ENCODE peak calls at places on chromosomes 4 and X, in four cellular contexts. I is HFF-Myc, S is mammary epithelial cell, M is testis. F is an unnamed sample.

GRCh38 chr4:76016383-76016782 is 6.9 kb downstream of the CXCL10 start:
- DNase-seq in I (no peak), S (peak), M (no peak), F (no peak)

GRCh38 chrX:28398352-28398751 is 188.9 kb upstream of the IL1RAPL1 start:
- DNase-seq in I (no peak), S (no peak), M (no peak), F (no peak)

GRCh38 chrX:56978172-56978571 is 17.2 kb downstream of the SPIN3 start:
- DNase-seq in I (no peak), S (peak), M (peak), F (no peak)

GRCh38 chr4:2832309-2832980 is 11.2 kb upstream of the ADD1 start:
- DNase-seq in I (no peak), S (no peak), M (no peak), F (no peak)

GRCh38 chr4:182978152-182978827 is 61.1 kb upstream of the DCTD start:
- DNase-seq in I (no peak), S (peak), M (no peak), F (peak)

GRCh38 chrX:49977319-49978090 is 55.1 kb downstream of the CLCN5 start:
- DNase-seq in I (no peak), S (no peak), M (no peak), F (no peak)

GRCh38 chr4:4386296-4386735 is 586 bp upstream of the NSG1 start:
- DNase-seq in I (no peak), S (peak), M (no peak), F (no peak)

GRCh38 chrX:45009371-45010000 is 136.5 kb downstream of the KDM6A start:
- DNase-seq in I (no peak), S (peak), M (no peak), F (no peak)

GRCh38 chr4:86250006-86250405 is 109.8 kb downstream of the MAPK10 start:
- DNase-seq in I (no peak), S (no peak), M (no peak), F (no peak)

GRCh38 chr4:94274912-94275311 is 67.2 kb downstream of the SMARCAD1 start:
- DNase-seq in I (no peak), S (no peak), M (no peak), F (peak)

GRCh38 chrX:141468940-141469339 is 115.6 kb downstream of the SPANXA1 start:
- DNase-seq in I (no peak), S (peak), M (no peak), F (peak)

GRCh38 chr4:105092356-105092755 is 54.3 kb upstream of the TET2 start:
- DNase-seq in I (peak), S (peak), M (no peak), F (peak)

GRCh38 chr4:152382057-152382785 is 153.7 kb downstream of the FBXW7 start:
- DNase-seq in I (no peak), S (no peak), M (no peak), F (no peak)

GRCh38 chrX:19926095-19926494 is 38.7 kb upstream of the SH3KBP1 start:
- DNase-seq in I (no peak), S (no peak), M (no peak), F (no peak)

GRCh38 chr4:159719531-159719930 is 616.7 kb downstream of the RAPGEF2 start:
- DNase-seq in I (no peak), S (no peak), M (no peak), F (no peak)

GRCh38 chr4:162506253-162506652 is 342.5 kb upstream of the FSTL5 start:
- DNase-seq in I (no peak), S (no peak), M (no peak), F (peak)

DNA sequence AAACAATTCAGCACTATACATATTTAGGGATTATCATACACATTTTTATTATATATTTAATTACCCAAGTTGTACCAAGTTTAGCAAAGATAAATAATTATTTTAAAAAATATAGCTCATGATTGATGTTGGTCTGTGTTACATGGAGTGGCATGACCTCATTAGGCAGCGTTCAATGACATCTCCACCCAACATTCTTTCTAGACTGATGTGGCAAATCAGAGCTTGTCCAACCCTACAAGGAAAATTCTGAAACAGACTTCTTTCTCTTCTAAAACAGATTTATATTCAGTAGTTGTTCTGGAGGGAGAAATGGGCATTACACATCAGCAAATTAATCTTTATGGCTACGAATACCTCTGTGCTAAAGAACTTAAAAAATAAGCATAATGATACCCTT is 189.7 kb downstream of the PDGFC start:
- DNase-seq in I (no peak), S (peak), M (no peak), F (no peak)
- TF ChIP-seq CTCF in I (no peak), S (no peak), M (no peak), F (no peak)

DNA sequence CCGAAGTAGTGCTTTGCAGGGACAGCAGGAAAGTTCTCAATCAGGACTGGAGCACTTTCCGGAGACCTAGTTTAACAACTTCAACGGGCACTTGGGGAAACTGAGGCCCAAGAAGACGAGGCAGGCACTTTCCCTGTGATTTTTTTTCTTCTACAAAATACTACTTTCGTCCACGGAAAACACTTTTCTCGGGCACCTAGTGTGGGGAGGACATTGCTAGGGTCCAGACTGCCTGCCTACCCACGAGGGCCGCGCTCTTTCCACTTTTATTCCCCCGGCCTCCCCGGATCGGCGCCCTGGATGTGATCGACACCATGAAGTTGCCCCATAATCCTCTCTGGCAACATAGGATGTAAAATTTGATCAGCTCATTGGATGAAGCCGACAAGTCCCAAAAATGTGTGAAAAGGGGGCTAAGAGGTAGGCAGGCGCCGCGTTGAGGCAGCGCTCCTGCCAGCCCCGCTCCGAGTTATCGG is 125.5 kb upstream of the CXorf66 start:
- DNase-seq in I (no peak), S (no peak), M (no peak), F (no peak)
- H3K4me3 ChIP-seq in I (no peak), S (no peak), M (peak), F (peak)

GRCh38 chr4:141909541-141909940 is 273.2 kb downstream of the IL15 start:
- DNase-seq in I (no peak), S (no peak), M (no peak), F (no peak)
- TF ChIP-seq CTCF in I (no peak), S (no peak), M (no peak), F (no peak)

GRCh38 chr4:186485621-186486062 is 69.7 kb downstream of the MTNR1A start:
- DNase-seq in I (peak), S (peak), M (peak), F (no peak)
- H3K4me3 ChIP-seq in I (peak), S (no peak), M (no peak), F (peak)

DNA sequence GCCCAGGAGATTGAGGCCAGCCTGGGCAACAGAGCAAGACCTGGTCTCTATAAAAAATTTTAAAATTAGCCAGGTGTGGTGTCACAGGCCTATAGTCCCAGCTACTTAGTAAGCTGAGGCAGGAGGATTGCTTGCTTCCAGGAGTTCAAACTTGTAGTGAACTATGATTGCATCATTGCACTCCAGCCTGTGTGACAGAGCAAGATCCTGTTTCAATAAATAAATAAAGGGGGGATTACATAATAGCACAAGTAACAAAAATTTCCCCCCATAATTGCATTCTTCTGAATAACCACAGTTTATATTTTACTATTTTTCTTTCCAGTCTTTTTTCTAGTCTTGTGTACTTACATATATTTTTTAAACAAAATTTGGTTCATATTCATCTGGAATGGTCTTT is 135.6 kb downstream of the CHIC2 start:
- DNase-seq in I (no peak), S (no peak), M (no peak), F (peak)
- TF ChIP-seq CTCF in I (no peak), S (no peak), M (no peak), F (no peak)

GRCh38 chrX:46575586-46575985 is 2.0 kb downstream of the CHST7 start:
- DNase-seq in I (no peak), S (no peak), M (no peak), F (no peak)

GRCh38 chrX:46576458-46576857 is 2.9 kb downstream of the CHST7 start:
- DNase-seq in I (no peak), S (no peak), M (peak), F (no peak)

GRCh38 chrX:46575991-46576392 is 2.4 kb downstream of the CHST7 start:
- DNase-seq in I (no peak), S (peak), M (peak), F (no peak)

GRCh38 chrX:46579250-46579649 is 5.7 kb downstream of the CHST7 start:
- DNase-seq in I (no peak), S (no peak), M (no peak), F (no peak)

DNA sequence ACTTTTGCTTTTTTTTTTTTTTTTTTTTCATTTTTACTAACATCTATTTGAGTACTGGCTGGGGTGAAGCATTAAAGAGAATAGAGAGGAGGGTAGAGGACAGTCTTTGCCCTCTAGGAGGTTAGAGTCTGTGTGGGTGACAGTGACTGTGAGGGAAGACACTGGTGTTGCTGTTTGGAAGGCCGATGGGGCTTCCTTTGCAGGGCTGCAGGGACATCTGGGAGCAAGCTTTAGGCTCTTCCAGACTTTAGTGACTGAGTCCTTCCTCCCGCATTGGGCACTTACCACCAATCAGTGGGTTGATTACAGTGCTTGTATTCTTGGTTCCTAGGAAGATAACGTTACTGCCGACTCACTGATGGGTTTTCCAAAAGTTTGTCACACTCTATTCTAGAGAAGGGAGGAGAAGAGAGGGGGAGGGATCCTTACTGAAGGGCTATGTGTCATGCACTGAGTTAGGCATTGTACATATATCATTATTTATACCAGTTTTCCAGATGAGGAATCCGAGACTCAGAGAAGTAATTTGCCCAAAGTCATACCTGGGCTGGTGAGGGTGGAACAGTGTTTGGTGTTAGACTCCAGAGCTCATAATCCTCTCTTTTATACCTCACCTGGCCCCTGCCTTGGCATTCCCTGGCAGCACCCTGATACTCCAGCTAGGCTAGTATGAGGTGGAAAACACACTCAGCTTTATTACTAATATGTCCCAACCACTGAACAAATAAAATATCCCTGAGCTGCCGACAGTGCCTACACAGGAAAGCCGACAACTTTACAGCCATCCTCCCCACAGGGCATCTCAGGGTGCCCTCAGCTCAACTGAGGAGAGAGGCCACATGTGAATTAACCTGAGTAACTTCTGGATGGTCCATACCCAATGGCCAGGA is 3.8 kb downstream of the CHST7 start:
- DNase-seq in I (no peak), S (peak), M (no peak), F (no peak)
- H3K4me3 ChIP-seq in I (no peak), S (no peak), M (no peak), F (peak)

GRCh38 chrX:97215166-97215565 is 331.5 kb downstream of the RPA4 start:
- DNase-seq in I (no peak), S (no peak), M (no peak), F (peak)
- TF ChIP-seq CTCF in I (no peak), S (no peak), M (no peak), F (no peak)